ENCODE peak calls at places on chromosome 4, in four cellular contexts. C is K562, T is Peyer's patch, G is MM.1S. K is an unnamed sample.

GRCh38 chr4:4801013-4801412 is 58.5 kb upstream of the MSX1 start:
- DNase-seq in C (no peak), T (no peak), G (no peak), K (no peak)

GRCh38 chr4:129403848-129404247 is 307.9 kb downstream of the C4orf33 start:
- DNase-seq in C (no peak), T (no peak), G (no peak), K (no peak)

GRCh38 chr4:80201326-80202151 is 4.2 kb downstream of the PRDM8 start:
- DNase-seq in C (no peak), T (peak; percentile 69), G (no peak), K (no peak)

GRCh38 chr4:59664771-59665170 is 1535.4 kb upstream of the ADGRL3 start:
- DNase-seq in C (no peak), T (no peak), G (no peak), K (no peak)

GRCh38 chr4:138063581-138063980 is 178.6 kb downstream of the SLC7A11 start:
- DNase-seq in C (no peak), T (no peak), G (no peak), K (no peak)

GRCh38 chr4:8119877-8120276 is 38.7 kb downstream of the ABLIM2 start:
- DNase-seq in C (no peak), T (no peak), G (no peak), K (no peak)

GRCh38 chr4:109183851-109184345 is 118.6 kb downstream of the COL25A1 start:
- DNase-seq in C (no peak), T (no peak), G (no peak), K (no peak)

GRCh38 chr4:26985836-26986235 is 125.2 kb downstream of the STIM2 start:
- DNase-seq in C (no peak), T (peak; percentile 28), G (no peak), K (peak; percentile 23)

GRCh38 chr4:87209696-87210095 is 10.7 kb downstream of the KLHL8 start:
- DNase-seq in C (no peak), T (peak; percentile 35), G (no peak), K (peak; percentile 39)

GRCh38 chr4:33974270-33974669 is 2270.0 kb downstream of the ARAP2 start:
- DNase-seq in C (no peak), T (no peak), G (peak; percentile 68), K (no peak)

GRCh38 chr4:38728651-38729141 is 54.1 kb downstream of the TLR10 start:
- DNase-seq in C (no peak), T (no peak), G (no peak), K (no peak)

GRCh38 chr4:22237155-22237751 is 278.6 kb downstream of the ADGRA3 start:
- DNase-seq in C (peak; percentile 24), T (no peak), G (peak; percentile 81), K (no peak)

GRCh38 chr4:158268553-158268952 is 58.3 kb downstream of the TMEM144 start:
- DNase-seq in C (no peak), T (no peak), G (no peak), K (no peak)

GRCh38 chr4:8279321-8280157 is 10.0 kb downstream of the HTRA3 start:
- DNase-seq in C (no peak), T (no peak), G (no peak), K (no peak)

GRCh38 chr4:114758066-114758465 is 159.5 kb downstream of the UGT8 start:
- DNase-seq in C (no peak), T (no peak), G (no peak), K (no peak)

GRCh38 chr4:87017580-87018061 is 82.8 kb downstream of the AFF1 start:
- DNase-seq in C (peak; percentile 50), T (no peak), G (no peak), K (no peak)

GRCh38 chr4:61373901-61374611 is 173.9 kb downstream of the ADGRL3 start:
- DNase-seq in C (no peak), T (no peak), G (no peak), K (no peak)

GRCh38 chr4:200936-201335 is 76.6 kb downstream of the ZNF718 start:
- DNase-seq in C (no peak), T (no peak), G (no peak), K (no peak)

GRCh38 chr4:120291541-120291940 is 224.9 kb upstream of the MAD2L1 start:
- DNase-seq in C (no peak), T (no peak), G (no peak), K (no peak)

GRCh38 chr4:30722916-30723270 is 2.7 kb downstream of the PCDH7 start:
- DNase-seq in C (no peak), T (no peak), G (no peak), K (peak; percentile 8)

GRCh38 chr4:159175165-159175988 is 72.5 kb downstream of the RAPGEF2 start:
- DNase-seq in C (peak; percentile 58), T (peak; percentile 56), G (peak; percentile 73), K (no peak)

GRCh38 chr4:165199286-165199685 is 8.1 kb upstream of the KLHL2 start:
- DNase-seq in C (no peak), T (no peak), G (no peak), K (no peak)

GRCh38 chr4:11912886-11913285 is 484.2 kb upstream of the HS3ST1 start:
- DNase-seq in C (no peak), T (no peak), G (no peak), K (no peak)

GRCh38 chr4:56817840-56818491 is 3.5 kb downstream of the SPINK2 start:
- DNase-seq in C (no peak), T (no peak), G (peak; percentile 75), K (peak; percentile 78)

GRCh38 chr4:128123036-128123435 is 61.9 kb downstream of the LARP1B start:
- DNase-seq in C (no peak), T (no peak), G (no peak), K (no peak)

GRCh38 chr4:22029803-22030202 is 81.2 kb upstream of the KCNIP4 start:
- DNase-seq in C (no peak), T (no peak), G (no peak), K (no peak)

GRCh38 chr4:176971576-176972105 is 178.9 kb upstream of the VEGFC start:
- DNase-seq in C (no peak), T (no peak), G (no peak), K (no peak)

GRCh38 chr4:66187175-66187720 is 517.0 kb upstream of the EPHA5 start:
- DNase-seq in C (no peak), T (no peak), G (no peak), K (no peak)

GRCh38 chr4:26996745-26997144 is 136.1 kb downstream of the STIM2 start:
- DNase-seq in C (no peak), T (no peak), G (no peak), K (no peak)

GRCh38 chr4:150278206-150278605 is 200.0 kb downstream of the DCLK2 start:
- DNase-seq in C (no peak), T (no peak), G (no peak), K (no peak)

GRCh38 chr4:39544580-39545315 is 17.5 kb upstream of the UGDH start:
- DNase-seq in C (no peak), T (no peak), G (no peak), K (no peak)

GRCh38 chr4:13530823-13531608 is 13.3 kb downstream of the NKX3-2 start:
- DNase-seq in C (peak; percentile 58), T (no peak), G (no peak), K (peak; percentile 36)

GRCh38 chr4:1549638-1550035 is 134.5 kb downstream of the FAM53A start:
- DNase-seq in C (no peak), T (no peak), G (no peak), K (no peak)

GRCh38 chr4:90030953-90031352 is 96.2 kb upstream of the CCSER1 start:
- DNase-seq in C (no peak), T (no peak), G (no peak), K (no peak)
- TF ChIP-seq CTCF in C (no peak), T (no peak), G (no peak), K (no peak)

GRCh38 chr4:105257817-105258495 is 111.3 kb downstream of the TET2 start:
- DNase-seq in C (no peak), T (no peak), G (no peak), K (no peak)
- TF ChIP-seq CTCF in C (no peak), T (no peak), G (no peak), K (peak; percentile 11)

GRCh38 chr4:85657143-85657542 is 182.2 kb downstream of the ARHGAP24 start:
- DNase-seq in C (no peak), T (no peak), G (peak; percentile 13), K (no peak)
- TF ChIP-seq CTCF in C (no peak), T (no peak), G (no peak), K (no peak)

GRCh38 chr4:163111588-163111987 is 55.1 kb downstream of the NAF1 start:
- DNase-seq in C (no peak), T (no peak), G (no peak), K (no peak)
- TF ChIP-seq CTCF in C (peak; percentile 19), T (no peak), G (peak; percentile 12), K (no peak)

DNA sequence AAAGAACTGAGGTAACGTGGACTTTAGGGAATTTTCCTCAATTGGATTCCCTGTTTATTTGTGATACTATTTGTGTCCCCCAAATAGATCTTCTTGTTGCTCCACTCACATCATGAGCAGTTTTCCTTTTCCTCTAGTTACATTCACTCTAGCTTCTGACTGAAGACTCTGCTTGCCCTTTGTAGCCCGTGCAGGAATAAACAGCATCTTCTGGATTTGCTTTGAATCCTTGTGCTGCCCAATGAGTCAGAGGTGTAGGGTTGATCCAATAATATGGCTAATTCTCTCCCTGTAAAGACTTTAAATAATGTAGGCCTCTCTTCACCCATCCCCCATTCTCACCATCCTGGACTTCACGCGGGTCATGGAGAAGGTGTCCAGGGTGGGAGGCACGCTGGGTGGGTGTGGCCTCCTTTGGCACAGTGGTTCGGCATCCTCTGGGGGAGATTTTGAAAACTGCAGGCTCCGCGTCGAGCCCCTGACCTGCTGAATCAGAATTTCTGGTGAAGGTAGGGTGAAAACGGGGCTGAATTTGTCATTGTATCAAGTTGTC is 9.0 kb downstream of the HAND2 start:
- DNase-seq in C (no peak), T (no peak), G (no peak), K (no peak)
- TF ChIP-seq CTCF in C (no peak), T (no peak), G (no peak), K (no peak)

GRCh38 chr4:55183926-55184599 is 58.7 kb upstream of the KDR start:
- DNase-seq in C (no peak), T (no peak), G (no peak), K (no peak)

GRCh38 chr4:55186123-55186522 is 60.7 kb upstream of the KDR start:
- DNase-seq in C (no peak), T (no peak), G (no peak), K (no peak)

GRCh38 chr4:55186700-55187099 is 61.3 kb upstream of the KDR start:
- DNase-seq in C (no peak), T (no peak), G (no peak), K (no peak)

GRCh38 chr4:55181606-55182005 is 56.2 kb upstream of the KDR start:
- DNase-seq in C (no peak), T (no peak), G (no peak), K (no peak)

GRCh38 chr4:55184600-55185523 is 59.5 kb upstream of the KDR start:
- DNase-seq in C (peak; percentile 33), T (no peak), G (peak; percentile 33), K (no peak)
- TF ChIP-seq CTCF in C (peak; percentile 57), T (no peak), G (peak; percentile 55), K (peak; percentile 59)

GRCh38 chr4:173506780-173507211 is 23.2 kb downstream of the HAND2 start:
- DNase-seq in C (no peak), T (no peak), G (no peak), K (peak; percentile 58)
- TF ChIP-seq CTCF in C (no peak), T (no peak), G (no peak), K (no peak)

GRCh38 chr4:111963158-111963557 is 182.1 kb upstream of the FAM241A start:
- DNase-seq in C (no peak), T (no peak), G (no peak), K (no peak)
- TF ChIP-seq CTCF in C (no peak), T (no peak), G (no peak), K (no peak)

GRCh38 chr4:52172166-52172565 is 121.1 kb downstream of the SPATA18 start:
- DNase-seq in C (no peak), T (no peak), G (no peak), K (no peak)
- TF ChIP-seq CTCF in C (no peak), T (no peak), G (no peak), K (no peak)